ENCODE peak calls at places on chromosomes 13 and 19, in four cellular contexts. One of them, this sample, is unnamed.
A peak's percentile ranks its signal among the peaks of the same experiment; 100 is the strongest.

GRCh38 chr13:112619730-112620639 is 32.0 kb upstream of the TUBGCP3 start:
- DNase-seq in mesenchymal stem cell: peak; percentile 56
- DNase-seq in PC-9: peak; percentile 17
- DNase-seq in lower lobe of right lung: peak; percentile 60
- DNase-seq in this sample: peak; percentile 42

GRCh38 chr13:71879129-71879535 is 12.1 kb upstream of the DACH1 start:
- DNase-seq in mesenchymal stem cell: peak; percentile 73
- DNase-seq in PC-9: no peak
- DNase-seq in lower lobe of right lung: no peak
- DNase-seq in this sample: no peak

GRCh38 chr13:98454389-98454881 is 122.5 kb downstream of the STK24 start:
- DNase-seq in mesenchymal stem cell: peak; percentile 75
- DNase-seq in PC-9: no peak
- DNase-seq in lower lobe of right lung: no peak
- DNase-seq in this sample: no peak

GRCh38 chr13:74132152-74132767 is 1.9 kb downstream of the KLF12 start:
- DNase-seq in mesenchymal stem cell: peak; percentile 48
- DNase-seq in PC-9: no peak
- DNase-seq in lower lobe of right lung: no peak
- DNase-seq in this sample: no peak

GRCh38 chr13:39676315-39676876 is 20.9 kb downstream of the COG6 start:
- DNase-seq in mesenchymal stem cell: peak; percentile 53
- DNase-seq in PC-9: no peak
- DNase-seq in lower lobe of right lung: no peak
- DNase-seq in this sample: peak; percentile 13

GRCh38 chr19:35090160-35090794 is 25.3 kb upstream of the FXYD3 start:
- DNase-seq in mesenchymal stem cell: peak; percentile 69
- DNase-seq in PC-9: peak; percentile 50
- DNase-seq in lower lobe of right lung: no peak
- DNase-seq in this sample: peak; percentile 88

GRCh38 chr13:60303166-60303565 is 93.9 kb upstream of the TDRD3 start:
- DNase-seq in mesenchymal stem cell: no peak
- DNase-seq in PC-9: no peak
- DNase-seq in lower lobe of right lung: no peak
- DNase-seq in this sample: no peak

GRCh38 chr13:98987275-98987674 is 9.4 kb upstream of the DOCK9 start:
- DNase-seq in mesenchymal stem cell: no peak
- DNase-seq in PC-9: no peak
- DNase-seq in lower lobe of right lung: no peak
- DNase-seq in this sample: no peak

GRCh38 chr19:51417107-51417806 is at the start of gene SIGLEC10:
- DNase-seq in mesenchymal stem cell: no peak
- DNase-seq in PC-9: no peak
- DNase-seq in lower lobe of right lung: peak; percentile 84
- DNase-seq in this sample: no peak

GRCh38 chr19:1777149-1777548 is 23.8 kb downstream of the ONECUT3 start:
- DNase-seq in mesenchymal stem cell: no peak
- DNase-seq in PC-9: no peak
- DNase-seq in lower lobe of right lung: no peak
- DNase-seq in this sample: no peak
- H3K27ac ChIP-seq in mesenchymal stem cell: no peak overlapping the region
- H3K27ac ChIP-seq in PC-9: no peak overlapping the region
- H3K27ac ChIP-seq in lower lobe of right lung: no peak overlapping the region
- H3K27ac ChIP-seq in this sample: no peak overlapping the region

GRCh38 chr13:43662976-43663375 is 123.8 kb downstream of the ENOX1 start:
- DNase-seq in mesenchymal stem cell: no peak
- DNase-seq in PC-9: no peak
- DNase-seq in lower lobe of right lung: no peak
- DNase-seq in this sample: no peak

GRCh38 chr13:43665388-43665787 is 121.4 kb downstream of the ENOX1 start:
- DNase-seq in mesenchymal stem cell: no peak
- DNase-seq in PC-9: no peak
- DNase-seq in lower lobe of right lung: no peak
- DNase-seq in this sample: no peak

GRCh38 chr13:43666403-43666802 is 120.4 kb downstream of the ENOX1 start:
- DNase-seq in mesenchymal stem cell: no peak
- DNase-seq in PC-9: no peak
- DNase-seq in lower lobe of right lung: no peak
- DNase-seq in this sample: no peak

GRCh38 chr13:43663474-43664090 is 123.2 kb downstream of the ENOX1 start:
- DNase-seq in mesenchymal stem cell: no peak
- DNase-seq in PC-9: no peak
- DNase-seq in lower lobe of right lung: no peak
- DNase-seq in this sample: no peak

GRCh38 chr13:43664700-43665191 is 122.0 kb downstream of the ENOX1 start:
- DNase-seq in mesenchymal stem cell: peak; percentile 69
- DNase-seq in PC-9: peak; percentile 39
- DNase-seq in lower lobe of right lung: no peak
- DNase-seq in this sample: peak; percentile 25
- H3K27ac ChIP-seq in mesenchymal stem cell: peak overlapping the region; percentile 85
- H3K27ac ChIP-seq in PC-9: no peak overlapping the region
- H3K27ac ChIP-seq in lower lobe of right lung: peak overlapping the region; percentile 42
- H3K27ac ChIP-seq in this sample: no peak overlapping the region

GRCh38 chr13:33112745-33113144 is 96.5 kb downstream of the KL start:
- DNase-seq in mesenchymal stem cell: no peak
- DNase-seq in PC-9: no peak
- DNase-seq in lower lobe of right lung: no peak
- DNase-seq in this sample: no peak

GRCh38 chr13:33109801-33110200 is 93.6 kb downstream of the KL start:
- DNase-seq in mesenchymal stem cell: no peak
- DNase-seq in PC-9: no peak
- DNase-seq in lower lobe of right lung: no peak
- DNase-seq in this sample: no peak

GRCh38 chr13:33110386-33110712 is 94.1 kb downstream of the KL start:
- DNase-seq in mesenchymal stem cell: no peak
- DNase-seq in PC-9: no peak
- DNase-seq in lower lobe of right lung: no peak
- DNase-seq in this sample: no peak

GRCh38 chr13:33110713-33111413 is 94.6 kb downstream of the KL start:
- DNase-seq in mesenchymal stem cell: no peak
- DNase-seq in PC-9: no peak
- DNase-seq in lower lobe of right lung: peak; percentile 52
- DNase-seq in this sample: no peak

DNA sequence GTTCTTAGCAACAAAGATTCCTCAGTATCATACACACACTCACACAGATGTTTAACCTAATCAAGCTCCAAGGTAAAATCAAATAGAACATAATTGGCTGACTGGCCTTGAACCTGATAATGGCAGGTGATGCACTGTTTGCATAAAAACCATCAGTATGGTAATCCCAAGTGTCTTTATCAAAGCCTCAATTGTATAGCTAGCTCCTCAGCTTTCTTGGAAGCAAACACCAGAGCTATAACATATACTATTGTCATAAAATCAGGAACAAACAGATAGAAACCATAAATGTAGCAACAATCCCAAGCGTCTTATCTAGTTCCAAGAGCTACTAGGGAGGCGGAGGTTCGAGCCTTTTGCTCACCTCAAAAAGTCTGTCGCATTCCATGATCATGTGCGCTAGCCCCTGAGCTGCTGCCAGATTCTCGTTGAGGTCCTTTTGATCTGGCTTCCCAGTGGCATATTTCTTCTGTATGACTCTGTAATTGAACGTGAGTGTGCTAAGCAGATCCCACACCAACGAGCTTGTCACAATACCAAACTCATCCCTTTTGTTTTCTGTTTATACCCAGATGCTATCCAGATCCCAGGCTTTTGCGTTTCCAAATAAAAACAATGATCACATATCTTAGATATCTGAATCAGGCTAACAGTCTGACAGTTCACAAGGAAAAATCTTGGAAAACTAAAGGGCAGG is 95.3 kb downstream of the KL start:
- DNase-seq in mesenchymal stem cell: no peak
- DNase-seq in PC-9: no peak
- DNase-seq in lower lobe of right lung: no peak
- DNase-seq in this sample: no peak
- H3K27ac ChIP-seq in mesenchymal stem cell: no peak overlapping the region
- H3K27ac ChIP-seq in PC-9: no peak overlapping the region
- H3K27ac ChIP-seq in lower lobe of right lung: peak overlapping the region; percentile 62
- H3K27ac ChIP-seq in this sample: no peak overlapping the region

GRCh38 chr19:38844093-38844686 is 5.6 kb downstream of the HNRNPL start:
- DNase-seq in mesenchymal stem cell: no peak
- DNase-seq in PC-9: no peak
- DNase-seq in lower lobe of right lung: no peak
- DNase-seq in this sample: no peak

GRCh38 chr19:38843175-38843758 is 6.5 kb downstream of the HNRNPL start:
- DNase-seq in mesenchymal stem cell: no peak
- DNase-seq in PC-9: no peak
- DNase-seq in lower lobe of right lung: no peak
- DNase-seq in this sample: no peak

GRCh38 chr19:38842439-38843174 is 7.2 kb downstream of the HNRNPL start:
- DNase-seq in mesenchymal stem cell: no peak
- DNase-seq in PC-9: no peak
- DNase-seq in lower lobe of right lung: no peak
- DNase-seq in this sample: no peak

GRCh38 chr19:38846097-38846496 is 3.7 kb downstream of the HNRNPL start:
- DNase-seq in mesenchymal stem cell: no peak
- DNase-seq in PC-9: no peak
- DNase-seq in lower lobe of right lung: no peak
- DNase-seq in this sample: no peak

GRCh38 chr19:38845374-38846024 is 4.3 kb downstream of the HNRNPL start:
- DNase-seq in mesenchymal stem cell: no peak
- DNase-seq in PC-9: no peak
- DNase-seq in lower lobe of right lung: no peak
- DNase-seq in this sample: no peak
- H3K27ac ChIP-seq in mesenchymal stem cell: no peak overlapping the region
- H3K27ac ChIP-seq in PC-9: no peak overlapping the region
- H3K27ac ChIP-seq in lower lobe of right lung: no peak overlapping the region
- H3K27ac ChIP-seq in this sample: peak overlapping the region; percentile 99

GRCh38 chr13:50127017-50127725 is 111.9 kb downstream of the KCNRG start:
- DNase-seq in mesenchymal stem cell: peak; percentile 88
- DNase-seq in PC-9: no peak
- DNase-seq in lower lobe of right lung: peak; percentile 83
- DNase-seq in this sample: no peak

GRCh38 chr13:50126378-50127016 is 111.3 kb downstream of the KCNRG start:
- DNase-seq in mesenchymal stem cell: peak; percentile 87
- DNase-seq in PC-9: no peak
- DNase-seq in lower lobe of right lung: no peak
- DNase-seq in this sample: no peak

GRCh38 chr13:50128406-50129048 is 113.3 kb downstream of the KCNRG start:
- DNase-seq in mesenchymal stem cell: no peak
- DNase-seq in PC-9: no peak
- DNase-seq in lower lobe of right lung: no peak
- DNase-seq in this sample: no peak

GRCh38 chr13:50129065-50129922 is 114.0 kb downstream of the KCNRG start:
- DNase-seq in mesenchymal stem cell: peak; percentile 23
- DNase-seq in PC-9: no peak
- DNase-seq in lower lobe of right lung: no peak
- DNase-seq in this sample: no peak

GRCh38 chr13:50127726-50128291 is 112.6 kb downstream of the KCNRG start:
- DNase-seq in mesenchymal stem cell: no peak
- DNase-seq in PC-9: no peak
- DNase-seq in lower lobe of right lung: no peak
- DNase-seq in this sample: no peak
- H3K27ac ChIP-seq in mesenchymal stem cell: no peak overlapping the region
- H3K27ac ChIP-seq in PC-9: no peak overlapping the region
- H3K27ac ChIP-seq in lower lobe of right lung: peak overlapping the region; percentile 100
- H3K27ac ChIP-seq in this sample: no peak overlapping the region

GRCh38 chr19:18286973-18287635 is 5.7 kb upstream of the JUND start:
- DNase-seq in mesenchymal stem cell: no peak
- DNase-seq in PC-9: no peak
- DNase-seq in lower lobe of right lung: no peak
- DNase-seq in this sample: no peak

GRCh38 chr19:18282021-18282787 is 782 bp upstream of the JUND start:
- DNase-seq in mesenchymal stem cell: no peak
- DNase-seq in PC-9: no peak
- DNase-seq in lower lobe of right lung: no peak
- DNase-seq in this sample: no peak

GRCh38 chr19:18282788-18283141 is 1.3 kb upstream of the JUND start:
- DNase-seq in mesenchymal stem cell: no peak
- DNase-seq in PC-9: no peak
- DNase-seq in lower lobe of right lung: no peak
- DNase-seq in this sample: no peak

GRCh38 chr19:18283338-18283737 is 1.9 kb upstream of the JUND start:
- DNase-seq in mesenchymal stem cell: no peak
- DNase-seq in PC-9: no peak
- DNase-seq in lower lobe of right lung: no peak
- DNase-seq in this sample: no peak

GRCh38 chr19:18284710-18285430 is 3.4 kb upstream of the JUND start:
- DNase-seq in mesenchymal stem cell: no peak
- DNase-seq in PC-9: no peak
- DNase-seq in lower lobe of right lung: no peak
- DNase-seq in this sample: no peak
- H3K27ac ChIP-seq in mesenchymal stem cell: no peak overlapping the region
- H3K27ac ChIP-seq in PC-9: no peak overlapping the region
- H3K27ac ChIP-seq in lower lobe of right lung: no peak overlapping the region
- H3K27ac ChIP-seq in this sample: peak overlapping the region; percentile 74